ENCODE peak calls at places on chromosome 15, in four cellular contexts. R is activated CD4-positive, alpha-beta T cell treated with anti-CD3 and anti-CD28 coated beads for 24 hours; L is GM23248; Q is bronchial epithelial cell. P is an unnamed sample.

GRCh38 chr15:67300266-67300914 is 45.8 kb downstream of the IQCH start:
- DNase-seq in Q (no peak), R (no peak), L (no peak), P (no peak)

GRCh38 chr15:75584121-75584520 is 5.0 kb upstream of the PTPN9 start:
- DNase-seq in Q (no peak), L (peak), R (no peak), P (no peak)

GRCh38 chr15:87416591-87417257 is 839.8 kb downstream of the NTRK3 start:
- DNase-seq in L (no peak), R (no peak), Q (peak), P (no peak)

GRCh38 chr15:34360298-34360697 is 6.7 kb downstream of the LPCAT4 start:
- DNase-seq in L (no peak), Q (peak), R (no peak), P (no peak)

GRCh38 chr15:85473455-85473854 is 93.1 kb downstream of the AKAP13 start:
- DNase-seq in Q (no peak), R (no peak), L (peak), P (no peak)

GRCh38 chr15:68774521-68775293 is 46.0 kb downstream of the ANP32A start:
- DNase-seq in L (peak), Q (no peak), R (no peak), P (no peak)

GRCh38 chr15:64754663-64755426 is 20.5 kb downstream of the RBPMS2 start:
- DNase-seq in L (no peak), Q (no peak), R (no peak), P (no peak)

GRCh38 chr15:58608711-58609110 is 140.8 kb downstream of the ADAM10 start:
- DNase-seq in Q (no peak), R (no peak), L (peak), P (no peak)

GRCh38 chr15:72796515-72797337 is 13.2 kb upstream of the ADPGK start:
- DNase-seq in L (peak), Q (no peak), R (peak), P (peak)

GRCh38 chr15:68305420-68305871 is 27.9 kb downstream of the FEM1B start:
- DNase-seq in Q (no peak), L (no peak), R (no peak), P (no peak)

GRCh38 chr15:90295270-90295648 is 29.8 kb downstream of the NGRN start:
- DNase-seq in L (no peak), R (no peak), Q (no peak), P (no peak)

GRCh38 chr15:31975446-31976229 is 54.7 kb upstream of the CHRNA7 start:
- DNase-seq in R (no peak), L (peak), Q (peak), P (no peak)

GRCh38 chr15:37038036-37038715 is 62.2 kb downstream of the MEIS2 start:
- DNase-seq in R (no peak), L (no peak), Q (no peak), P (peak)

GRCh38 chr15:76987276-76987675 is 7.7 kb upstream of the PSTPIP1 start:
- DNase-seq in R (no peak), L (no peak), Q (no peak), P (no peak)

GRCh38 chr15:28043625-28044520 is 55.2 kb downstream of the OCA2 start:
- DNase-seq in R (no peak), L (no peak), Q (no peak), P (no peak)

GRCh38 chr15:39396979-39397615 is 183.8 kb upstream of the THBS1 start:
- DNase-seq in L (no peak), Q (no peak), R (no peak), P (no peak)

GRCh38 chr15:44023176-44023575 is 171.9 kb downstream of the FRMD5 start:
- DNase-seq in L (peak), R (no peak), Q (peak), P (no peak)

GRCh38 chr15:97786741-97787140 is 173.8 kb upstream of the ARRDC4 start:
- DNase-seq in Q (no peak), R (no peak), L (no peak), P (no peak)

GRCh38 chr15:74529911-74530310 is 11.1 kb upstream of the ARID3B start:
- DNase-seq in L (peak), R (no peak), Q (peak), P (no peak)

GRCh38 chr15:75677601-75678323 is 30.1 kb downstream of the SNX33 start:
- DNase-seq in L (no peak), Q (no peak), R (no peak), P (no peak)

GRCh38 chr15:101288905-101289513 is 6.0 kb downstream of the SNRPA1 start:
- DNase-seq in Q (peak), R (peak), L (peak), P (peak)

GRCh38 chr15:72099155-72099554 is 18.8 kb downstream of the MYO9A start:
- DNase-seq in L (no peak), R (no peak), Q (no peak), P (no peak)

GRCh38 chr15:39925112-39925830 is 5.2 kb upstream of the GPR176 start:
- DNase-seq in Q (peak), L (peak), R (no peak), P (no peak)

GRCh38 chr15:70833897-70834765 is 19.8 kb downstream of the LARP6 start:
- DNase-seq in Q (peak), L (peak), R (no peak), P (peak)

GRCh38 chr15:34637305-34637704 is 53.9 kb upstream of the GOLGA8B start:
- DNase-seq in Q (no peak), R (no peak), L (no peak), P (no peak)

GRCh38 chr15:90660195-90660995 is 56.8 kb upstream of the BLM start:
- DNase-seq in L (peak), Q (peak), R (peak), P (peak)

GRCh38 chr15:37096878-37097568 is 3.3 kb downstream of the MEIS2 start:
- DNase-seq in R (no peak), L (peak), Q (no peak), P (no peak)

GRCh38 chr15:68640791-68641331 is 62.1 kb downstream of the CORO2B start:
- DNase-seq in L (peak), R (no peak), Q (peak), P (no peak)

GRCh38 chr15:40006003-40006402 is 33.0 kb downstream of the SRP14 start:
- DNase-seq in Q (no peak), L (peak), R (no peak), P (no peak)

P was measured in HEK293T.